ENCODE peak calls at places on chromosomes 7 and 10, in five cellular contexts. One of them, this sample, is unnamed.

GRCh38 chr7:116592445-116592844 is 67.6 kb downstream of the CAV1 start:
- DNase-seq in H54: no peak
- DNase-seq in NCI-H1436: no peak
- DNase-seq in OCI-M1: peak
- DNase-seq in stromal cell of bone marrow: no peak
- DNase-seq in this sample: no peak

GRCh38 chr7:85528581-85528980 is 341.7 kb upstream of the SEMA3D start:
- DNase-seq in H54: no peak
- DNase-seq in NCI-H1436: no peak
- DNase-seq in OCI-M1: peak
- DNase-seq in stromal cell of bone marrow: no peak
- DNase-seq in this sample: no peak

GRCh38 chr10:109783286-109783685 is 140.0 kb downstream of the XPNPEP1 start:
- DNase-seq in H54: no peak
- DNase-seq in NCI-H1436: no peak
- DNase-seq in OCI-M1: no peak
- DNase-seq in stromal cell of bone marrow: no peak
- DNase-seq in this sample: no peak

GRCh38 chr7:131071786-131072504 is 255.7 kb upstream of the MKLN1 start:
- DNase-seq in H54: no peak
- DNase-seq in NCI-H1436: no peak
- DNase-seq in OCI-M1: peak
- DNase-seq in stromal cell of bone marrow: peak
- DNase-seq in this sample: no peak

GRCh38 chr10:71719042-71719441 is 536 bp downstream of the C10orf105 start:
- DNase-seq in H54: no peak
- DNase-seq in NCI-H1436: no peak
- DNase-seq in OCI-M1: no peak
- DNase-seq in stromal cell of bone marrow: peak
- DNase-seq in this sample: no peak

GRCh38 chr7:102190777-102191176 is 95.9 kb upstream of the SH2B2 start:
- DNase-seq in H54: no peak
- DNase-seq in NCI-H1436: no peak
- DNase-seq in OCI-M1: no peak
- DNase-seq in stromal cell of bone marrow: no peak
- DNase-seq in this sample: no peak

GRCh38 chr10:7161484-7162283 is 249.2 kb downstream of the SFMBT2 start:
- DNase-seq in H54: no peak
- DNase-seq in NCI-H1436: no peak
- DNase-seq in OCI-M1: no peak
- DNase-seq in stromal cell of bone marrow: peak
- DNase-seq in this sample: no peak

GRCh38 chr7:155763721-155764431 is 48.4 kb downstream of the SHH start:
- DNase-seq in H54: no peak
- DNase-seq in NCI-H1436: no peak
- DNase-seq in OCI-M1: no peak
- DNase-seq in stromal cell of bone marrow: no peak
- DNase-seq in this sample: no peak

GRCh38 chr7:118590107-118590506 is 365.6 kb downstream of the ANKRD7 start:
- DNase-seq in H54: no peak
- DNase-seq in NCI-H1436: no peak
- DNase-seq in OCI-M1: peak
- DNase-seq in stromal cell of bone marrow: no peak
- DNase-seq in this sample: peak

GRCh38 chr10:5765617-5766016 is 47.6 kb downstream of the GDI2 start:
- DNase-seq in H54: no peak
- DNase-seq in NCI-H1436: no peak
- DNase-seq in OCI-M1: no peak
- DNase-seq in stromal cell of bone marrow: no peak
- DNase-seq in this sample: no peak

GRCh38 chr7:70736715-70737460 is 395.1 kb upstream of the GALNT17 start:
- DNase-seq in H54: peak
- DNase-seq in NCI-H1436: no peak
- DNase-seq in OCI-M1: peak
- DNase-seq in stromal cell of bone marrow: peak
- DNase-seq in this sample: no peak

GRCh38 chr10:88027570-88027969 is 164.1 kb downstream of the PTEN start:
- DNase-seq in H54: no peak
- DNase-seq in NCI-H1436: no peak
- DNase-seq in OCI-M1: peak
- DNase-seq in stromal cell of bone marrow: no peak
- DNase-seq in this sample: no peak

GRCh38 chr10:96587255-96588059 is 645 bp upstream of the TM9SF3 start:
- DNase-seq in H54: peak
- DNase-seq in NCI-H1436: no peak
- DNase-seq in OCI-M1: peak
- DNase-seq in stromal cell of bone marrow: peak
- DNase-seq in this sample: peak

GRCh38 chr10:119523916-119524719 is 18.4 kb downstream of the RGS10 start:
- DNase-seq in H54: no peak
- DNase-seq in NCI-H1436: no peak
- DNase-seq in OCI-M1: no peak
- DNase-seq in stromal cell of bone marrow: no peak
- DNase-seq in this sample: no peak

This sample was measured in NCI-H1092.